ENCODE peak calls at places on chromosome 10, in five cellular contexts. C, I, T, U and M are unnamed samples.

GRCh38 chr10:110522365-110522988 is 24.8 kb downstream of the DUSP5 start:
- DNase-seq in T (no peak), I (peak), U (no peak), C (no peak), M (no peak)

GRCh38 chr10:132454296-132455198 is 57.5 kb downstream of the PWWP2B start:
- DNase-seq in I (no peak), U (no peak), C (no peak), T (no peak), M (no peak)

GRCh38 chr10:8049874-8050560 is 4.5 kb upstream of the GATA3 start:
- DNase-seq in T (no peak), U (no peak), C (peak), I (no peak), M (no peak)

GRCh38 chr10:114525368-114525949 is 121.2 kb upstream of the AFAP1L2 start:
- DNase-seq in T (peak), U (no peak), I (no peak), C (no peak), M (no peak)

GRCh38 chr10:125122566-125122965 is 37.8 kb downstream of the CTBP2 start:
- DNase-seq in C (no peak), I (no peak), U (no peak), T (no peak), M (no peak)

GRCh38 chr10:132841254-132841975 is 55.5 kb upstream of the NKX6-2 start:
- DNase-seq in T (no peak), I (peak), C (peak), U (no peak), M (no peak)

GRCh38 chr10:113015201-113015600 is 65.2 kb downstream of the TCF7L2 start:
- DNase-seq in I (no peak), U (no peak), C (no peak), T (no peak), M (no peak)

GRCh38 chr10:80136134-80136571 is 3.6 kb downstream of the PLAC9 start:
- DNase-seq in T (peak), I (no peak), U (no peak), C (no peak), M (no peak)

GRCh38 chr10:80268266-80268665 is 21.2 kb downstream of the MAT1A start:
- DNase-seq in I (no peak), C (no peak), U (no peak), T (no peak), M (no peak)

GRCh38 chr10:70380350-70381135 is 1.9 kb downstream of the LRRC20 start:
- DNase-seq in T (peak), U (no peak), C (no peak), I (no peak), M (no peak)

GRCh38 chr10:127563718-127564553 is 14.8 kb downstream of the NPS start:
- DNase-seq in U (no peak), I (peak), C (peak), T (peak), M (peak)

GRCh38 chr10:15168296-15168780 is at the start of gene NMT2:
- DNase-seq in C (no peak), I (no peak), U (no peak), T (peak), M (peak)

GRCh38 chr10:61325183-61325582 is 128.0 kb downstream of the TMEM26 start:
- DNase-seq in U (no peak), C (no peak), I (no peak), T (no peak), M (no peak)

GRCh38 chr10:133303206-133303605 is 5.5 kb downstream of the TUBGCP2 start:
- DNase-seq in C (no peak), I (no peak), U (no peak), T (no peak), M (no peak)

GRCh38 chr10:87659571-87660483 is at the start of gene PAPSS2:
- DNase-seq in T (peak), C (peak), U (no peak), I (peak), M (peak)

GRCh38 chr10:61785410-61786105 is 115.9 kb upstream of the ARID5B start:
- DNase-seq in I (no peak), U (no peak), C (no peak), T (no peak), M (no peak)

GRCh38 chr10:113979378-113979777 is 64.3 kb upstream of the ADRB1 start:
- DNase-seq in C (peak), U (no peak), I (no peak), T (no peak), M (no peak)

GRCh38 chr10:17779761-17780160 is 27.8 kb downstream of the TMEM236 start:
- DNase-seq in T (no peak), I (no peak), U (no peak), C (no peak), M (no peak)

GRCh38 chr10:42963302-42963701 is 113.6 kb upstream of the RET start:
- DNase-seq in U (no peak), C (peak), T (no peak), I (no peak), M (no peak)

GRCh38 chr10:133422223-133422820 is 2.1 kb downstream of the SPRN start:
- DNase-seq in C (peak), I (no peak), U (no peak), T (peak), M (no peak)

GRCh38 chr10:100970076-100970913 is 991 bp downstream of the SEMA4G start:
- DNase-seq in C (no peak), U (peak), I (peak), T (peak), M (peak)

GRCh38 chr10:80411267-80411668 is 2.9 kb downstream of the PRXL2A start:
- DNase-seq in T (peak), C (peak), U (no peak), I (no peak), M (peak)

GRCh38 chr10:125857185-125857760 is 23.8 kb downstream of the DHX32 start:
- DNase-seq in C (no peak), T (no peak), I (no peak), U (no peak), M (no peak)

GRCh38 chr10:132441818-132442217 is 44.8 kb downstream of the PWWP2B start:
- DNase-seq in C (no peak), T (no peak), U (no peak), I (no peak), M (no peak)

GRCh38 chr10:32237644-32238345 is 109.2 kb downstream of the EPC1 start:
- DNase-seq in C (no peak), T (no peak), I (no peak), U (no peak), M (no peak)

GRCh38 chr10:65342226-65342625 is 1583.6 kb upstream of the LRRTM3 start:
- DNase-seq in I (no peak), C (no peak), T (no peak), U (no peak), M (no peak)

GRCh38 chr10:17578603-17579002 is 38.6 kb downstream of the HACD1 start:
- DNase-seq in C (no peak), T (no peak), I (no peak), U (no peak), M (no peak)

GRCh38 chr10:15859865-15860691 is at the start of gene MINDY3:
- DNase-seq in I (peak), C (peak), U (peak), T (peak), M (peak)

GRCh38 chr10:101011517-101012423 is 12.2 kb downstream of the LZTS2 start:
- DNase-seq in U (no peak), I (no peak), T (peak), C (peak), M (peak)

GRCh38 chr10:50275650-50276235 is 24.4 kb upstream of the ASAH2 start:
- DNase-seq in I (peak), C (peak), U (no peak), T (peak), M (peak)

GRCh38 chr10:27558612-27559020 is 54.5 kb downstream of the RAB18 start:
- DNase-seq in I (no peak), U (no peak), T (peak), C (peak), M (peak)

GRCh38 chr10:50951451-50951850 is 66.0 kb upstream of the A1CF start:
- DNase-seq in I (no peak), U (no peak), C (no peak), T (no peak), M (no peak)

GRCh38 chr10:96370575-96371157 is 11.9 kb upstream of the OPALIN start:
- DNase-seq in I (peak), U (peak), T (peak), C (peak), M (peak)

GRCh38 chr10:102714621-102715455 is at the start of gene SFXN2:
- DNase-seq in T (peak), U (no peak), C (no peak), I (peak), M (peak)

GRCh38 chr10:1266033-1266802 is 210.0 kb downstream of the WDR37 start:
- DNase-seq in I (no peak), C (no peak), T (no peak), U (no peak), M (no peak)

GRCh38 chr10:103278862-103279298 is 1.9 kb downstream of the INA start:
- DNase-seq in C (peak), T (peak), I (peak), U (peak), M (peak)

GRCh38 chr10:118624747-118625146 is 29.3 kb upstream of the PRLHR start:
- DNase-seq in C (no peak), I (no peak), U (no peak), T (peak), M (no peak)

GRCh38 chr10:11663763-11664555 is 52.5 kb upstream of the USP6NL start:
- DNase-seq in I (no peak), C (no peak), U (no peak), T (no peak), M (no peak)

GRCh38 chr10:70286616-70287015 is 2.8 kb upstream of the NPFFR1 start:
- DNase-seq in I (no peak), U (no peak), T (peak), C (no peak), M (no peak)

GRCh38 chr10:80664071-80664680 is 126.5 kb downstream of the SH2D4B start:
- DNase-seq in C (peak), I (peak), T (peak), U (no peak), M (peak)